ENCODE peak calls at places on chromosomes 16 and 17, in five cellular contexts. V is lower lobe of right lung, S is A549, X is tibial artery, O is foreskin fibroblast. R is an unnamed sample.

GRCh38 chr17:564526-564925 is 150.1 kb downstream of the VPS53 start:
- DNase-seq in S (no peak), X (no peak), V (no peak), O (no peak), R (no peak)

GRCh38 chr17:36602924-36603384 is 1.6 kb downstream of the MRM1 start:
- DNase-seq in X (no peak), V (peak; percentile 58), S (peak; percentile 81), O (peak; percentile 36), R (peak; percentile 80)

GRCh38 chr17:75845933-75846700 is 1.9 kb upstream of the UNC13D start:
- DNase-seq in X (no peak), O (no peak), V (no peak), S (no peak), R (no peak)

GRCh38 chr16:87407511-87408112 is 15.5 kb downstream of the MAP1LC3B start:
- DNase-seq in X (peak; percentile 78), O (peak; percentile 15), V (peak; percentile 80), S (no peak), R (no peak)

GRCh38 chr16:81926036-81926435 is 85.2 kb downstream of the SDR42E1 start:
- DNase-seq in O (no peak), S (no peak), V (no peak), X (peak; percentile 43), R (no peak)

GRCh38 chr17:40070895-40071719 is 8.3 kb downstream of the THRA start:
- DNase-seq in V (peak; percentile 90), O (no peak), S (peak; percentile 84), X (peak; percentile 93), R (no peak)

GRCh38 chr17:41895617-41896016 is 23.1 kb downstream of the ACLY start:
- DNase-seq in O (peak; percentile 23), X (no peak), S (no peak), V (no peak), R (no peak)

GRCh38 chr17:64067642-64068041 is 47.2 kb upstream of the ICAM2 start:
- DNase-seq in O (no peak), V (no peak), S (no peak), X (no peak), R (no peak)

GRCh38 chr17:76720941-76721340 is 5.5 kb downstream of the JMJD6 start:
- DNase-seq in S (no peak), V (no peak), O (no peak), X (no peak), R (no peak)

GRCh38 chr16:50671644-50672260 is 9.4 kb downstream of the SNX20 start:
- DNase-seq in X (no peak), S (peak; percentile 62), V (peak; percentile 31), O (peak; percentile 15), R (peak; percentile 60)

GRCh38 chr17:33241390-33241789 is 51.7 kb downstream of the ASIC2 start:
- DNase-seq in X (no peak), O (peak; percentile 13), V (no peak), S (peak; percentile 18), R (no peak)

GRCh38 chr17:49891694-49892389 is 44.0 kb upstream of the TAC4 start:
- DNase-seq in X (no peak), V (no peak), S (no peak), O (no peak), R (no peak)

GRCh38 chr16:22787456-22788189 is 26.3 kb upstream of the HS3ST2 start:
- DNase-seq in V (no peak), O (peak; percentile 90), S (no peak), X (no peak), R (no peak)

GRCh38 chr16:87003414-87003755 is 313.8 kb downstream of the C16orf95 start:
- DNase-seq in O (peak; percentile 39), S (no peak), X (no peak), V (no peak), R (no peak)

GRCh38 chr16:2296662-2297505 is 29.0 kb upstream of the RNPS1 start:
- DNase-seq in X (no peak), O (peak; percentile 9), V (no peak), S (peak; percentile 62), R (peak; percentile 68)

GRCh38 chr16:12016166-12016947 is 39.8 kb downstream of the SNX29 start:
- DNase-seq in O (no peak), X (no peak), S (no peak), V (no peak), R (no peak)

GRCh38 chr17:77366206-77366557 is 225.4 kb downstream of the SEC14L1 start:
- DNase-seq in O (no peak), S (no peak), V (no peak), X (no peak), R (no peak)

GRCh38 chr17:47315451-47316266 is 8.1 kb upstream of the EFCAB13 start:
- DNase-seq in V (no peak), S (peak; percentile 78), O (peak; percentile 87), X (no peak), R (peak; percentile 66)

GRCh38 chr17:31838641-31839225 is 20.3 kb downstream of the COPRS start:
- DNase-seq in V (no peak), S (no peak), O (peak; percentile 16), X (no peak), R (no peak)

GRCh38 chr16:80743273-80743672 is 61.1 kb downstream of the CDYL2 start:
- DNase-seq in S (no peak), V (no peak), O (no peak), X (no peak), R (no peak)

GRCh38 chr16:52496051-52496876 is 50.7 kb downstream of the TOX3 start:
- DNase-seq in O (no peak), V (no peak), S (no peak), X (no peak), R (no peak)

GRCh38 chr17:21510686-21511367 is 134.7 kb downstream of the KCNJ12 start:
- DNase-seq in V (no peak), X (no peak), S (no peak), O (no peak), R (no peak)

GRCh38 chr17:27552467-27552779 is 78.6 kb upstream of the LGALS9 start:
- DNase-seq in V (no peak), S (peak; percentile 91), X (no peak), O (peak; percentile 34), R (no peak)

GRCh38 chr17:80968602-80969029 is 23.0 kb upstream of the CHMP6 start:
- DNase-seq in S (no peak), O (peak; percentile 24), X (peak; percentile 73), V (no peak), R (no peak)

GRCh38 chr16:48366165-48367093 is 18.8 kb downstream of the SIAH1 start:
- DNase-seq in O (peak; percentile 71), V (no peak), S (peak; percentile 88), X (peak; percentile 73), R (peak; percentile 75)

GRCh38 chr16:30356401-30357084 is 1.4 kb upstream of the CD2BP2 start:
- DNase-seq in O (no peak), X (peak; percentile 64), S (no peak), V (peak; percentile 45), R (no peak)

GRCh38 chr16:30355954-30356308 is 823 bp upstream of the CD2BP2 start:
- DNase-seq in V (no peak), S (no peak), X (no peak), O (no peak), R (no peak)

GRCh38 chr16:30358577-30358936 is 3.4 kb upstream of the CD2BP2 start:
- DNase-seq in V (no peak), X (no peak), O (no peak), S (no peak), R (no peak)

GRCh38 chr16:30357715-30358576 is 2.8 kb upstream of the CD2BP2 start:
- DNase-seq in V (no peak), X (no peak), O (no peak), S (no peak), R (no peak)

DNA sequence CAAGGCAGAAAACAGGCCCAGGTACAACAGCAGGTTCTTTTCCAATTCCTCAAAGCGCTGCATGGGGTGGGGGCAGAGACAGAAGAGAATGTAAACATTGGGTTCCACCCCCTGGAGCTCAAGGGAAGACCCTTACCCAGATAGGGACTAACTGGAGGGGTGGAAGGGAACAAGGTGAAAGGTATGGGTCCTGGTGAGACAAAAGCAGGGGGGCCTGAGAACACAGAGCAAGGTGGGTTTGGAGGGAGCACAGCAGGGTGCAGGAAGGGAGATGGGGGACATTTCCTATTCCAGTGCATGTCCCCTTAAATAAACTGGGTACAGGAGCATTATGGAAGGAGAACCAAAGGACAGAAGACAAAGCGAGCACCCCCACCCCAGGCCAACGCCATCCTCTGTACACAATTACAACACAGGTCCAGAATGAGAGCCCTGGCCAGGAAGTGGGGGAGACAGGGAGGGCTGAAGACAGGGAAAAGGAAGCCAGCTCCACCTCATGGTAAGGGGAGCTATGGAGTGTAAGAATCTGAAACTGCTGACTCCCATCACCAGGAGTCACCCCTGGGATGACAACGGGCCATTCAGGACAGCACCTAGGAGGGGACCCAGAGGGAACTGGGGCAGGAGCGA is 2.1 kb upstream of the CD2BP2 start:
- DNase-seq in X (no peak), S (no peak), V (no peak), O (no peak), R (no peak)
- TF ChIP-seq CTCF in X (no peak), S (no peak), V (no peak), O (no peak), R (no peak)

GRCh38 chr16:85676466-85676865 is 12.3 kb downstream of the GINS2 start:
- DNase-seq in V (peak; percentile 25), O (no peak), X (no peak), S (no peak), R (no peak)

GRCh38 chr16:85674828-85675227 is 13.9 kb downstream of the GINS2 start:
- DNase-seq in O (no peak), V (no peak), X (no peak), S (no peak), R (no peak)

GRCh38 chr16:85673529-85674417 is 15.0 kb downstream of the GINS2 start:
- DNase-seq in S (no peak), V (peak; percentile 74), O (peak; percentile 85), X (no peak), R (no peak)

GRCh38 chr16:85674418-85674755 is 14.4 kb downstream of the GINS2 start:
- DNase-seq in O (peak; percentile 24), V (no peak), X (no peak), S (no peak), R (no peak)

DNA sequence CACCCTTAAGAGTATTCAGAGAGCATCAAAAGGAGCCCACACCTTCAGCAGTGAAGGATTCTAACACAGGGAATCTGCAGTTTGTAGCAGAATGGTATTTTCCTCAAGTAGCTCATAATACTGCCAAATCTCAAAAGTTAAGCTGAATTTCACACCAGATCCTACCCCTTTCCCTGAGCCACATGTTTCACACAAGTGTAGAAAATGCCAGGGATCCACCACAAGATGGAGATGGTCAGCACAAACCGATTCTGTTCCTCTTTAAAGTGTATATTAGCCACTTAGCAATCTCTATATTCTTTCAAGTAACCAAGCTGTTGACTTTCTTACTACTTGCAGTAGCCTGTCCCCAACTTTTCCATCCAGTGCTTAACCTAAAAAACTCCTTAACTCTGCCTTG is 13.2 kb downstream of the GINS2 start:
- DNase-seq in V (no peak), S (peak; percentile 45), X (no peak), O (peak; percentile 38), R (peak; percentile 37)
- TF ChIP-seq CTCF in V (no peak), S (peak; percentile 53), X (no peak), O (peak; percentile 47), R (peak; percentile 40)

GRCh38 chr17:65194670-65195334 is 57.6 kb downstream of the RGS9 start:
- DNase-seq in X (no peak), S (no peak), O (no peak), V (no peak), R (no peak)
- TF ChIP-seq CTCF in X (no peak), S (no peak), O (no peak), V (no peak), R (no peak)

DNA sequence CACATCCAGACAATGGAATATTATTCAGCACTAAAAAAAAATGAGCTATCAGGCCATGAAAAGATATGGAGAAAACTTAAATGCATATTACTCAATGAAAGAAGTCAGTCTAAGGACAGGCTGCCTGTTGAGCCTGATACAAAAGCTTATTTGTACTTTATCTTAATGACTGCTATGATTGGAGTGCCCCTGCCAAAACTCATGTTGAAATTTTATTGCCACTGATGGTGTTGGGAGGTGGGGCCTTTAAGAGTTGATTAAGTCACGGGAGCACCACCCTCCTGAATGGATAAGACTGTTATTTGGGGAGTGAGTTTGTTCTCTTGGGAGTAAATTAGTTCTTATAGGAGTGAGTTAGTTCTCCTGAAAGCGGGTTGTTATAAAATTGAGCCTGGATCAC is 9.9 kb downstream of the C17orf67 start:
- DNase-seq in S (no peak), O (no peak), X (no peak), V (no peak), R (no peak)
- TF ChIP-seq CTCF in S (no peak), O (no peak), X (no peak), V (no peak), R (no peak)

R was measured in GM13977.